ENCODE peak calls at places on chromosomes 13 and 19, in seven cellular contexts. One of them, this sample, is unnamed.

GRCh38 chr19:19109601-19110000 is 28.7 kb downstream of the TMEM161A start:
- DNase-seq in upper lobe of right lung: no peak
- DNase-seq in adrenal gland: no peak
- DNase-seq in breast epithelium: no peak
- DNase-seq in thoracic aorta: no peak
- DNase-seq in CD4-positive, alpha-beta memory T cell: no peak
- DNase-seq in fibroblast of lung: peak; percentile 12
- DNase-seq in this sample: no peak

GRCh38 chr19:13163609-13164364 is 13.6 kb downstream of the IER2 start:
- DNase-seq in breast epithelium: peak; percentile 76
- DNase-seq in upper lobe of right lung: peak; percentile 86
- DNase-seq in fibroblast of lung: peak; percentile 92
- DNase-seq in adrenal gland: peak; percentile 85
- DNase-seq in thoracic aorta: no peak
- DNase-seq in CD4-positive, alpha-beta memory T cell: peak; percentile 33
- DNase-seq in this sample: peak; percentile 44

GRCh38 chr13:28753208-28753892 is 34.6 kb upstream of the SLC46A3 start:
- DNase-seq in adrenal gland: peak; percentile 80
- DNase-seq in CD4-positive, alpha-beta memory T cell: no peak
- DNase-seq in thoracic aorta: peak; percentile 55
- DNase-seq in breast epithelium: peak; percentile 55
- DNase-seq in fibroblast of lung: peak; percentile 70
- DNase-seq in upper lobe of right lung: peak; percentile 69
- DNase-seq in this sample: no peak

GRCh38 chr13:59409211-59409610 is 754.5 kb downstream of the DIAPH3 start:
- DNase-seq in thoracic aorta: no peak
- DNase-seq in upper lobe of right lung: no peak
- DNase-seq in fibroblast of lung: peak; percentile 77
- DNase-seq in CD4-positive, alpha-beta memory T cell: no peak
- DNase-seq in adrenal gland: peak; percentile 77
- DNase-seq in breast epithelium: peak; percentile 18
- DNase-seq in this sample: no peak

GRCh38 chr19:7692417-7693088 is 9.4 kb downstream of the FCER2 start:
- DNase-seq in fibroblast of lung: no peak
- DNase-seq in upper lobe of right lung: no peak
- DNase-seq in CD4-positive, alpha-beta memory T cell: peak; percentile 41
- DNase-seq in thoracic aorta: no peak
- DNase-seq in adrenal gland: no peak
- DNase-seq in breast epithelium: no peak
- DNase-seq in this sample: no peak

GRCh38 chr19:6568010-6568411 is 22.9 kb downstream of the CD70 start:
- DNase-seq in breast epithelium: no peak
- DNase-seq in fibroblast of lung: no peak
- DNase-seq in upper lobe of right lung: no peak
- DNase-seq in adrenal gland: no peak
- DNase-seq in thoracic aorta: no peak
- DNase-seq in CD4-positive, alpha-beta memory T cell: no peak
- DNase-seq in this sample: no peak

GRCh38 chr19:39941615-39942507 is 7.4 kb upstream of the FCGBP start:
- DNase-seq in adrenal gland: no peak
- DNase-seq in fibroblast of lung: no peak
- DNase-seq in upper lobe of right lung: no peak
- DNase-seq in breast epithelium: no peak
- DNase-seq in thoracic aorta: no peak
- DNase-seq in CD4-positive, alpha-beta memory T cell: peak; percentile 87
- DNase-seq in this sample: no peak

GRCh38 chr19:14889994-14890393 is 4.1 kb upstream of the OR7A17 start:
- DNase-seq in CD4-positive, alpha-beta memory T cell: no peak
- DNase-seq in fibroblast of lung: no peak
- DNase-seq in thoracic aorta: no peak
- DNase-seq in adrenal gland: no peak
- DNase-seq in breast epithelium: no peak
- DNase-seq in upper lobe of right lung: no peak
- DNase-seq in this sample: no peak

GRCh38 chr13:28750187-28751045 is 31.6 kb upstream of the SLC46A3 start:
- DNase-seq in thoracic aorta: no peak
- DNase-seq in CD4-positive, alpha-beta memory T cell: no peak
- DNase-seq in breast epithelium: no peak
- DNase-seq in upper lobe of right lung: no peak
- DNase-seq in adrenal gland: no peak
- DNase-seq in fibroblast of lung: no peak
- DNase-seq in this sample: no peak

GRCh38 chr19:52070496-52070895 is 21.9 kb upstream of the ZNF432 start:
- DNase-seq in upper lobe of right lung: no peak
- DNase-seq in breast epithelium: no peak
- DNase-seq in fibroblast of lung: peak; percentile 48
- DNase-seq in thoracic aorta: no peak
- DNase-seq in adrenal gland: no peak
- DNase-seq in CD4-positive, alpha-beta memory T cell: no peak
- DNase-seq in this sample: no peak

GRCh38 chr13:96903085-96903484 is 91.2 kb downstream of the OXGR1 start:
- DNase-seq in breast epithelium: no peak
- DNase-seq in upper lobe of right lung: no peak
- DNase-seq in fibroblast of lung: no peak
- DNase-seq in CD4-positive, alpha-beta memory T cell: no peak
- DNase-seq in adrenal gland: no peak
- DNase-seq in thoracic aorta: no peak
- DNase-seq in this sample: no peak

GRCh38 chr19:19659646-19660245 is 3.7 kb downstream of the ATP13A1 start:
- DNase-seq in fibroblast of lung: no peak
- DNase-seq in adrenal gland: no peak
- DNase-seq in upper lobe of right lung: no peak
- DNase-seq in thoracic aorta: no peak
- DNase-seq in CD4-positive, alpha-beta memory T cell: no peak
- DNase-seq in breast epithelium: no peak
- DNase-seq in this sample: no peak

GRCh38 chr13:20142927-20143480 is 17.8 kb downstream of the GJA3 start:
- DNase-seq in adrenal gland: no peak
- DNase-seq in CD4-positive, alpha-beta memory T cell: no peak
- DNase-seq in fibroblast of lung: no peak
- DNase-seq in thoracic aorta: no peak
- DNase-seq in breast epithelium: no peak
- DNase-seq in upper lobe of right lung: no peak
- DNase-seq in this sample: no peak

GRCh38 chr13:112756511-112756966 is 66.7 kb downstream of the ATP11A start:
- DNase-seq in upper lobe of right lung: peak; percentile 55
- DNase-seq in fibroblast of lung: no peak
- DNase-seq in thoracic aorta: no peak
- DNase-seq in adrenal gland: no peak
- DNase-seq in CD4-positive, alpha-beta memory T cell: no peak
- DNase-seq in breast epithelium: no peak
- DNase-seq in this sample: no peak

GRCh38 chr19:9885077-9885552 is 50.0 kb downstream of the PIN1 start:
- DNase-seq in adrenal gland: peak; percentile 51
- DNase-seq in thoracic aorta: no peak
- DNase-seq in fibroblast of lung: peak; percentile 33
- DNase-seq in CD4-positive, alpha-beta memory T cell: no peak
- DNase-seq in breast epithelium: no peak
- DNase-seq in upper lobe of right lung: no peak
- DNase-seq in this sample: peak; percentile 54

GRCh38 chr19:10270616-10271394 is at the start of gene ICAM1:
- DNase-seq in thoracic aorta: no peak
- DNase-seq in CD4-positive, alpha-beta memory T cell: peak; percentile 70
- DNase-seq in fibroblast of lung: peak; percentile 45
- DNase-seq in upper lobe of right lung: peak; percentile 95
- DNase-seq in adrenal gland: peak; percentile 89
- DNase-seq in breast epithelium: peak; percentile 66
- DNase-seq in this sample: no peak

GRCh38 chr13:52797176-52797575 is 51.3 kb downstream of the PCDH8 start:
- DNase-seq in thoracic aorta: no peak
- DNase-seq in CD4-positive, alpha-beta memory T cell: no peak
- DNase-seq in adrenal gland: no peak
- DNase-seq in fibroblast of lung: no peak
- DNase-seq in breast epithelium: no peak
- DNase-seq in upper lobe of right lung: no peak
- DNase-seq in this sample: no peak

GRCh38 chr13:98494769-98495168 is 82.1 kb downstream of the STK24 start:
- DNase-seq in fibroblast of lung: no peak
- DNase-seq in adrenal gland: no peak
- DNase-seq in thoracic aorta: no peak
- DNase-seq in CD4-positive, alpha-beta memory T cell: no peak
- DNase-seq in upper lobe of right lung: no peak
- DNase-seq in breast epithelium: no peak
- DNase-seq in this sample: no peak

GRCh38 chr13:98490866-98491265 is 86.0 kb downstream of the STK24 start:
- DNase-seq in breast epithelium: no peak
- DNase-seq in CD4-positive, alpha-beta memory T cell: no peak
- DNase-seq in thoracic aorta: no peak
- DNase-seq in fibroblast of lung: no peak
- DNase-seq in upper lobe of right lung: no peak
- DNase-seq in adrenal gland: no peak
- DNase-seq in this sample: no peak

GRCh38 chr13:98490195-98490771 is 86.6 kb downstream of the STK24 start:
- DNase-seq in thoracic aorta: no peak
- DNase-seq in fibroblast of lung: no peak
- DNase-seq in CD4-positive, alpha-beta memory T cell: no peak
- DNase-seq in adrenal gland: no peak
- DNase-seq in upper lobe of right lung: no peak
- DNase-seq in breast epithelium: no peak
- DNase-seq in this sample: no peak

GRCh38 chr13:98493035-98493401 is 83.9 kb downstream of the STK24 start:
- DNase-seq in CD4-positive, alpha-beta memory T cell: no peak
- DNase-seq in breast epithelium: no peak
- DNase-seq in upper lobe of right lung: no peak
- DNase-seq in adrenal gland: no peak
- DNase-seq in thoracic aorta: no peak
- DNase-seq in fibroblast of lung: peak; percentile 50
- DNase-seq in this sample: no peak

DNA sequence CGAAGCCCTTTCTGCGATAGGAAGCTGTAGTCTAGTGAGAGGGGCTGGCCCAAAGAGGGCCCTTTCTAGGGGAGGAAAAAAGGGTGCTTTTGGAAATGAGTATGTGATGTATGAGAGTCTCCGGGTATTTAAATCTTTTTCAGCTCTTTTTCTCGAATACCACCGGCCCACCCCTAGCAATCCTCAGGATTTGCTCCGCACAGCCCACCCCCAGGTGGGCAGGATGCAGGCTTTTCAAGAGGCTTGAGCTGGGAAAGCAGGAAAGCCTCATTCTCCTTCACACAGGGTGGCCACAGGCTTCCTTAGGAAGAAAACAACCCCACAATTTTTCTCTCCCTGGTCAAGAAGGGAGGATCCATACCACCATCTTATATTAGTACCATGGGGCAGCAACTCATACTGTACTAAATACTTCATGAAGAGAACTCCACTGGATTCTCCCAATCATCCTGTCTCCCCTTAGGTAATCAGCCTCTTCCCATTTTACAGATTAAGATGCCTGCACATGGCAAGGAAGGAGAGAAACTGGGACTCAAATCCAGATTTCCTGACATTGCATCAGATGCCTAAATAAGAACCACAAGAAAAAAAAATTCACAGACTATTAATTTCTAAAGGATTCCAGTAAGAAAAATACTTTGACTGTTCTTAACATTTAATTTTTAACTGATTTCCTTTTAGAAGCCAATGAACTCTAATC is 84.4 kb downstream of the STK24 start:
- DNase-seq in fibroblast of lung: peak; percentile 82
- DNase-seq in CD4-positive, alpha-beta memory T cell: no peak
- DNase-seq in thoracic aorta: no peak
- DNase-seq in breast epithelium: no peak
- DNase-seq in adrenal gland: no peak
- DNase-seq in upper lobe of right lung: no peak
- DNase-seq in this sample: no peak
- H3K27ac ChIP-seq in fibroblast of lung: no peak overlapping the region
- H3K27ac ChIP-seq in CD4-positive, alpha-beta memory T cell: no peak overlapping the region
- H3K27ac ChIP-seq in thoracic aorta: no peak overlapping the region
- H3K27ac ChIP-seq in breast epithelium: no peak overlapping the region
- H3K27ac ChIP-seq in adrenal gland: no peak overlapping the region
- H3K27ac ChIP-seq in upper lobe of right lung: no peak overlapping the region
- H3K27ac ChIP-seq in this sample: no peak overlapping the region

GRCh38 chr13:60572003-60572792 is 175.2 kb downstream of the TDRD3 start:
- DNase-seq in CD4-positive, alpha-beta memory T cell: no peak
- DNase-seq in thoracic aorta: no peak
- DNase-seq in breast epithelium: no peak
- DNase-seq in adrenal gland: no peak
- DNase-seq in fibroblast of lung: peak; percentile 44
- DNase-seq in upper lobe of right lung: no peak
- DNase-seq in this sample: no peak
- H3K27ac ChIP-seq in CD4-positive, alpha-beta memory T cell: no peak overlapping the region
- H3K27ac ChIP-seq in thoracic aorta: no peak overlapping the region
- H3K27ac ChIP-seq in breast epithelium: no peak overlapping the region
- H3K27ac ChIP-seq in adrenal gland: no peak overlapping the region
- H3K27ac ChIP-seq in fibroblast of lung: no peak overlapping the region
- H3K27ac ChIP-seq in upper lobe of right lung: no peak overlapping the region
- H3K27ac ChIP-seq in this sample: no peak overlapping the region

DNA sequence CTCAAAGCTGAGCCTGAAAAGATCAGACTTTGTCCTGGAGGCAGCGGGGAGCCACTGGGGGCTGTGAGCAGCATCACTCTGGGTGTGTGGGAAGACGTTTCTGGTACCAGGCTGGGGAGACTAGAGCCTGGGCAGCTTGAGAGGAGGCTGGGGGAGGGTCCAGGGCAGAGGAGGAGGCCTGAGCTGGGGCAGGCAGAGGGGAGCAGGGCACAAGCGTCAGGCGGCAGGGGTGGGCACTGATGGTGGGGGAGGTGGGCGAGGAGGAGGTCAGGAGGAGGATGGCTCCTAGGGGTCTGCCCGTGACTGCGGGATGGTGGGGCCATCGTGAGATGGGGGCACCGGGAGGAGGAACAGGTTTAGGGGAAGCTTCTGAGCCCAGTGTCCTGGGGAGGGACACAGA is 3.6 kb downstream of the IL4I1 start:
- DNase-seq in upper lobe of right lung: no peak
- DNase-seq in adrenal gland: no peak
- DNase-seq in CD4-positive, alpha-beta memory T cell: no peak
- DNase-seq in fibroblast of lung: no peak
- DNase-seq in thoracic aorta: no peak
- DNase-seq in breast epithelium: no peak
- DNase-seq in this sample: no peak
- H3K27ac ChIP-seq in upper lobe of right lung: no peak overlapping the region
- H3K27ac ChIP-seq in adrenal gland: no peak overlapping the region
- H3K27ac ChIP-seq in CD4-positive, alpha-beta memory T cell: no peak overlapping the region
- H3K27ac ChIP-seq in fibroblast of lung: no peak overlapping the region
- H3K27ac ChIP-seq in thoracic aorta: no peak overlapping the region
- H3K27ac ChIP-seq in breast epithelium: no peak overlapping the region
- H3K27ac ChIP-seq in this sample: no peak overlapping the region

DNA sequence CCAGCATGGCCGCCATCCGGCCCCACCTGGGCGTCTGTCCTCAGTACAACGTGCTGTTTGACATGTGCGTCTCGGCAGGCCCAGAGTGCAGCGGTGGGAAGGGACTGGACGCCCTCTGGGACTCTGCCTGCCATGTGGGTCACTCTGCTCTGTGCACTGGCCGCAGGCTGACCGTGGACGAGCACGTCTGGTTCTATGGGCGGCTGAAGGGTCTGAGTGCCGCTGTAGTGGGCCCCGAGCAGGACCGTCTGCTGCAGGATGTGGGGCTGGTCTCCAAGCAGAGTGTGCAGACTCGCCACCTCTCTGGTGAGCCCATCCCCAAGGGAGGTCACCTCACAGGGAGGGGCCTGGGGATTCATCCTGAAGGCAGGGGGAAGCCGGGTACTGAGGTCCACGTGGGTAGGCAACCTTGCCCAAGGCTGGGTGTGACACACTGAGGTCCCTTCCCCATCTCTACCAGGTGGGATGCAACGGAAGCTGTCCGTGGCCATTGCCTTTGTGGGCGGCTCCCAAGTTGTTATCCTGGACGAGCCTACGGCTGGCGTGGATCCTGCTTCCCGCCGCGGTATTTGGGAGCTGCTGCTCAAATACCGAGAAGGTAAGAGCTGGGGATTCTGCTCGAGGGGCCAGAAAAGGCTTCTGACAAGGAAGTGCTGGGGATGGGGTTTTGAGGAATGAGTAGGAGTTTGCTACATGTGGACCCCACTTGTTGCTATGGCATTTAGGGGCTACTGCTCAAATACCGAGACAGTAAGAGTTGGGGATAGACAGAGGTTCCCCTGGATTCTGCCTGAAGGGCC is 11.3 kb downstream of the ABCA7 start:
- DNase-seq in breast epithelium: no peak
- DNase-seq in fibroblast of lung: no peak
- DNase-seq in CD4-positive, alpha-beta memory T cell: no peak
- DNase-seq in thoracic aorta: no peak
- DNase-seq in adrenal gland: no peak
- DNase-seq in upper lobe of right lung: no peak
- DNase-seq in this sample: no peak
- H3K27ac ChIP-seq in breast epithelium: no peak overlapping the region
- H3K27ac ChIP-seq in fibroblast of lung: no peak overlapping the region
- H3K27ac ChIP-seq in CD4-positive, alpha-beta memory T cell: no peak overlapping the region
- H3K27ac ChIP-seq in thoracic aorta: no peak overlapping the region
- H3K27ac ChIP-seq in adrenal gland: no peak overlapping the region
- H3K27ac ChIP-seq in upper lobe of right lung: no peak overlapping the region
- H3K27ac ChIP-seq in this sample: no peak overlapping the region

This sample was measured in dorsolateral prefrontal cortex.